ENCODE peak calls at places on chromosomes 12 and 14, in nine cellular contexts. J, S, V, Q, Z, N, K, P and E are unnamed samples.

GRCh38 chr12:59046763-59047534 is 126.6 kb upstream of the LRIG3 start:
- DNase-seq in J (no peak), S (no peak), V (peak; percentile 11), Q (no peak), Z (no peak), N (no peak), K (no peak), P (no peak), E (no peak)

GRCh38 chr14:77872971-77873370 is 73.1 kb downstream of the ADCK1 start:
- DNase-seq in J (no peak), S (no peak), V (no peak), Q (no peak), Z (no peak), N (peak; percentile 62), K (no peak), P (peak; percentile 35), E (no peak)

GRCh38 chr14:50230601-50231474 is 540 bp downstream of the SOS2 start:
- DNase-seq in J (peak; percentile 33), S (peak; percentile 65), V (peak; percentile 75), Q (peak; percentile 72), Z (peak; percentile 58), N (peak; percentile 41), K (peak; percentile 61), P (peak; percentile 78), E (peak; percentile 78)

GRCh38 chr14:103273145-103273846 is 60.7 kb upstream of the EIF5 start:
- DNase-seq in J (no peak), S (no peak), V (no peak), Q (peak; percentile 49), Z (peak; percentile 55), N (peak; percentile 33), K (no peak), P (no peak), E (no peak)

GRCh38 chr14:23562822-23563472 is 4.6 kb downstream of the AP1G2 start:
- DNase-seq in J (peak; percentile 68), S (peak; percentile 50), V (peak; percentile 78), Q (peak; percentile 57), Z (peak; percentile 41), N (peak; percentile 58), K (peak; percentile 51), P (peak; percentile 74), E (peak; percentile 67)

GRCh38 chr14:99257673-99258221 is 14.2 kb downstream of the BCL11B start:
- DNase-seq in J (no peak), S (no peak), V (no peak), Q (no peak), Z (no peak), N (no peak), K (no peak), P (no peak), E (no peak)

GRCh38 chr12:123163227-123163626 is 12.3 kb upstream of the PITPNM2 start:
- DNase-seq in J (no peak), S (no peak), V (no peak), Q (no peak), Z (no peak), N (no peak), K (no peak), P (no peak), E (no peak)

GRCh38 chr14:100278702-100279101 is 27.5 kb downstream of the SLC25A29 start:
- DNase-seq in J (no peak), S (peak; percentile 81), V (no peak), Q (no peak), Z (no peak), N (no peak), K (no peak), P (no peak), E (no peak)

GRCh38 chr12:15931590-15932053 is 20.5 kb downstream of the DERA start:
- DNase-seq in J (no peak), S (no peak), V (no peak), Q (no peak), Z (no peak), N (no peak), K (no peak), P (no peak), E (no peak)

GRCh38 chr14:54356172-54356571 is 40.6 kb upstream of the CDKN3 start:
- DNase-seq in J (no peak), S (no peak), V (no peak), Q (no peak), Z (no peak), N (no peak), K (no peak), P (no peak), E (no peak)

GRCh38 chr12:93090768-93091172 is 161.7 kb upstream of the EEA1 start:
- DNase-seq in J (peak; percentile 17), S (no peak), V (no peak), Q (no peak), Z (no peak), N (no peak), K (no peak), P (no peak), E (no peak)

GRCh38 chr12:51922762-51923505 is 15.6 kb downstream of the ACVRL1 start:
- DNase-seq in J (no peak), S (peak; percentile 74), V (no peak), Q (no peak), Z (peak; percentile 58), N (peak; percentile 55), K (peak; percentile 69), P (peak; percentile 84), E (no peak)

GRCh38 chr14:58955294-58955821 is 233.1 kb upstream of the DAAM1 start:
- DNase-seq in J (no peak), S (no peak), V (no peak), Q (no peak), Z (no peak), N (no peak), K (no peak), P (no peak), E (no peak)

GRCh38 chr14:77923131-77923933 is 123.4 kb downstream of the ADCK1 start:
- DNase-seq in J (no peak), S (no peak), V (peak; percentile 80), Q (no peak), Z (no peak), N (no peak), K (no peak), P (no peak), E (no peak)

GRCh38 chr12:112937741-112938719 is at the start of gene OAS3:
- DNase-seq in J (peak; percentile 73), S (peak; percentile 91), V (peak; percentile 78), Q (peak; percentile 88), Z (peak; percentile 90), N (peak; percentile 89), K (peak; percentile 78), P (peak; percentile 92), E (peak; percentile 93)

GRCh38 chr14:52834440-52834842 is 43.0 kb upstream of the GNPNAT1 start:
- DNase-seq in J (peak; percentile 24), S (no peak), V (peak; percentile 38), Q (no peak), Z (no peak), N (no peak), K (no peak), P (no peak), E (no peak)

GRCh38 chr12:43277630-43278267 is 274.3 kb downstream of the ADAMTS20 start:
- DNase-seq in J (peak; percentile 31), S (no peak), V (no peak), Q (no peak), Z (no peak), N (no peak), K (no peak), P (no peak), E (no peak)

GRCh38 chr12:115667116-115667515 is 610.4 kb downstream of the MED13L start:
- DNase-seq in J (no peak), S (no peak), V (no peak), Q (no peak), Z (no peak), N (no peak), K (no peak), P (no peak), E (no peak)

GRCh38 chr14:41570415-41571155 is 36.1 kb upstream of the LRFN5 start:
- DNase-seq in J (no peak), S (no peak), V (no peak), Q (no peak), Z (no peak), N (no peak), K (no peak), P (no peak), E (no peak)

DNA sequence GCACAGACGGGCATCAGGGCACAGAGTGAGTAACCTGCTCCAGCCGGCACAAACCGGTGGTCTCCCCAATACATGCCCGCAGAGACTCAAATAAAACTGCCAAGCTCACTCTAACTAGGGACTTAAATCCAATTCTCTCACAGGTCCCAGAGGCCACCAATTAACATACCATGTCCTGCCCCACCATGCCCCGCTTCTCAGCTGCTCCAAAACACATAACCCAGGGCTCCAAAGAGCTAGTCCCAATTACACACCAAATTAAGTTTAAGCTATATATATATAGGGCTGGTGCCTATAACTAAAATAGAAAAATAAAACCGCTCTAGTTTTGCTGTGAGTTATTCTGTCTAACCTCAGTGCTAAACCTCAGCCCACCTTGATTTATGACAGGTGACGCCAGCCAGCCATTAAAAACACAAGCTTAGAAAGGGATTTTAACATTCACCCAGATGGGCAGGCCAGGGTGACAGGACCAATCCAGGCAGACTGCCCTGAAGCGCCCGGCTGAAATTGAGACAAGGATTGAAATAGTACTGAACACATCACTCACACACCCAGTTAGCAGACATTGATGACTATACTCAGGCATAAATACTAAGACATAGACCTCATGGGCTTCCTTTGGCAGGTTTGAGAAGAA is 80.9 kb downstream of the CLMN start:
- DNase-seq in J (no peak), S (no peak), V (no peak), Q (no peak), Z (no peak), N (no peak), K (no peak), P (no peak), E (no peak)
- H3K4me1 ChIP-seq in J (no peaks in the 10 kb centered on the region), S (no peaks in the 10 kb centered on the region), V (peaks cover 15% of the 10 kb centered on the region), Q (no peaks in the 10 kb centered on the region), Z (peaks cover 8% of the 10 kb centered on the region), N (peaks cover 5% of the 10 kb centered on the region), K (peaks cover 45% of the 10 kb centered on the region), P (peaks cover 9% of the 10 kb centered on the region), E (peaks cover 25% of the 10 kb centered on the region)

GRCh38 chr12:132617822-132618682 is 524 bp upstream of the P2RX2 start:
- DNase-seq in J (no peak), S (no peak), V (peak; percentile 67), Q (no peak), Z (no peak), N (no peak), K (no peak), P (no peak), E (no peak)
- TF ChIP-seq EP300 in J (no peak), S (no peak), V (no peak), Q (no peak), Z (no peak), N (no peak), K (no peak), P (no peak), E (no peak)

GRCh38 chr12:5073054-5073453 is 29.4 kb downstream of the KCNA5 start:
- DNase-seq in J (no peak), S (no peak), V (no peak), Q (no peak), Z (no peak), N (no peak), K (no peak), P (no peak), E (no peak)
- TF ChIP-seq CTCF in J (no peak), S (no peak), V (peak; percentile 19), Q (no peak), Z (no peak), N (no peak), K (no peak), P (no peak), E (no peak)

DNA sequence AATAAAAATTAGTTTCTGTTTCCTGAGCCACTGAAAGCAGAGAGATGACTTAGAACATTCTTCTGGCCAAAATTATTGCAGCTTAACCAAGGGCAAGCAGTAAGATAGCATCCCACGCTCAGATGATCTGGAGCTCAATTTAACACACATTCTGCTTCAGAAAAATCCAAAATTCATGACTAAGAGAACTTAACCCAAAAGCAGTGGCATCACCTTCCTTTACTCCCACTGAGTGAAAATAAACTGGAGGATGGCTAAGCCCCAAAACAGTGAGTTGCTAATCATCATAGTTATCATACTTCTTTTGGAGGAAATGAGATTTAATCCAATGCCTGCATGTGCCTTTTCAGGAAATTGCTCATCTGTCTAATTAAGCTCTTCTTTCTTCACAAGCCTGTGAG is 195.4 kb downstream of the DUSP6 start:
- DNase-seq in J (no peak), S (no peak), V (no peak), Q (no peak), Z (no peak), N (no peak), K (no peak), P (no peak), E (no peak)
- H3K4me1 ChIP-seq in J (peaks cover 26% of the 10 kb centered on the region), S (peaks cover 17% of the 10 kb centered on the region), V (peaks cover 8% of the 10 kb centered on the region), Q (no peaks in the 10 kb centered on the region), Z (no peaks in the 10 kb centered on the region), N (peaks cover 42% of the 10 kb centered on the region), K (peaks cover 8% of the 10 kb centered on the region), P (peaks cover 6% of the 10 kb centered on the region), E (peaks cover 28% of the 10 kb centered on the region)